ENCODE peak calls at places on chromosomes 5 and 9, in four cellular contexts. R is lower lobe of right lung, D is pancreas, Q is tibial artery. B is an unnamed sample.

GRCh38 chr5:160251406-160252155 is 22.3 kb downstream of the FABP6 start:
- DNase-seq in R (no peak), D (no peak), Q (no peak), B (no peak)

GRCh38 chr9:89427621-89428221 is 70.2 kb downstream of the SEMA4D start:
- DNase-seq in R (no peak), D (no peak), Q (no peak), B (no peak)

GRCh38 chr5:160021818-160022446 is 13.0 kb downstream of the TTC1 start:
- DNase-seq in R (no peak), D (peak), Q (peak), B (no peak)

GRCh38 chr5:120545007-120545406 is 80.9 kb downstream of the PRR16 start:
- DNase-seq in R (no peak), D (no peak), Q (no peak), B (no peak)

GRCh38 chr5:41218929-41219328 is 5.6 kb upstream of the C6 start:
- DNase-seq in R (no peak), D (no peak), Q (no peak), B (no peak)

GRCh38 chr5:163968651-163969050 is 463.2 kb downstream of the MAT2B start:
- DNase-seq in R (no peak), D (no peak), Q (no peak), B (no peak)

GRCh38 chr5:175516933-175517823 is 38.8 kb downstream of the SFXN1 start:
- DNase-seq in R (no peak), D (no peak), Q (no peak), B (no peak)

GRCh38 chr9:112166176-112167140 is 8.6 kb downstream of the SUSD1 start:
- DNase-seq in R (no peak), D (no peak), Q (no peak), B (no peak)

GRCh38 chr5:73968246-73968645 is 342.2 kb downstream of the ARHGEF28 start:
- DNase-seq in R (no peak), D (no peak), Q (no peak), B (no peak)

GRCh38 chr9:95447660-95448420 is 68.9 kb downstream of the PTCH1 start:
- DNase-seq in R (no peak), D (no peak), Q (no peak), B (no peak)

GRCh38 chr5:131671409-131671808 is 36.4 kb upstream of the RAPGEF6 start:
- DNase-seq in R (no peak), D (no peak), Q (no peak), B (no peak)

GRCh38 chr5:65961644-65962043 is 35.3 kb downstream of the ERBIN start:
- DNase-seq in R (no peak), D (no peak), Q (no peak), B (no peak)

GRCh38 chr9:95139121-95139520 is 178.4 kb downstream of the FANCC start:
- DNase-seq in R (no peak), D (no peak), Q (no peak), B (no peak)

GRCh38 chr5:141477815-141478214 is 2.0 kb downstream of the PCDHGC3 start:
- DNase-seq in R (no peak), D (no peak), Q (no peak), B (no peak)

GRCh38 chr5:135332519-135333150 is 66.4 kb downstream of the MACROH2A1 start:
- DNase-seq in R (no peak), D (no peak), Q (no peak), B (no peak)

GRCh38 chr9:96006296-96006890 is 130.9 kb downstream of the ERCC6L2 start:
- DNase-seq in R (no peak), D (no peak), Q (no peak), B (no peak)

GRCh38 chr5:26700759-26701384 is 337.5 kb downstream of the CDH9 start:
- DNase-seq in R (no peak), D (no peak), Q (no peak), B (no peak)

GRCh38 chr5:169637856-169638190 is 748 bp downstream of the DOCK2 start:
- DNase-seq in R (peak), D (no peak), Q (no peak), B (no peak)

GRCh38 chr5:30183736-30184135 is 1009.8 kb upstream of the CDH6 start:
- DNase-seq in R (no peak), D (no peak), Q (no peak), B (no peak)

GRCh38 chr5:5126444-5126843 is 13.7 kb upstream of the ADAMTS16 start:
- DNase-seq in R (no peak), D (no peak), Q (no peak), B (no peak)

GRCh38 chr9:94650924-94651323 is 11.6 kb upstream of the FBP1 start:
- DNase-seq in R (no peak), D (no peak), Q (no peak), B (no peak)

GRCh38 chr5:11733840-11734192 is 170.4 kb downstream of the CTNND2 start:
- DNase-seq in R (no peak), D (no peak), Q (no peak), B (no peak)
- H3K27ac ChIP-seq in R (no peak), D (no peak), Q (no peak), B (no peak)

GRCh38 chr5:92559331-92559730 is 1021.7 kb downstream of the NR2F1-AS1 start:
- DNase-seq in R (no peak), D (no peak), Q (no peak), B (no peak)
- H3K27ac ChIP-seq in R (no peak), D (no peak), Q (no peak), B (no peak)

DNA sequence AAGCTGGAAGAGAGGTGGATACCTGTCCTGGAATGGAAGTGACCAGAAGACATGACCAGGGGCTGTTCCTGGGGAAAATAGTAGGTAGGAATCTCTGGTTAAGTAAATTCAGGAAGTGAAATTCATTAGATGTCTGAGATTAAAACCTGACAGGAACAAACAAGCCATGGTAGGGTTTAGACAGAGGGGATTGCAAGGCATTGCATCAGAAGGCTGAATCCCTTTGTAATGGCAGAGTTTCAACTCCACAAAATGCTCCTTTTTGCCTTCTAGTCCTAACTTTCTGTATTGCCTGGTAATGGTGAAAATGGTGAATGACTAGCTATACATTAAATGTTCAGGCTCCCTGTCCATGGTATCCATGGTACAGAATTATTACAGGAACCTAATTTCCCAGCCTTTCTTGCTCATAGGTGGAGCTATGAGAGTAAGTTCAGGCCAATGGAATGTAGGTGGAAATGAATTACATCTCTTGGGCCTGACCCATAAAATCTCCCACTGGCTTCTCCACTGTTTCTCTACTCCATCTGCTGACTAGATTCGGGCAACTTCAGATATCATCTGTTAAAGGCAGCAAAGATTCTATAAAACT is 113.4 kb upstream of the CNTLN start:
- DNase-seq in R (no peak), D (no peak), Q (no peak), B (no peak)
- H3K27ac ChIP-seq in R (no peak), D (no peak), Q (no peak), B (no peak)

DNA sequence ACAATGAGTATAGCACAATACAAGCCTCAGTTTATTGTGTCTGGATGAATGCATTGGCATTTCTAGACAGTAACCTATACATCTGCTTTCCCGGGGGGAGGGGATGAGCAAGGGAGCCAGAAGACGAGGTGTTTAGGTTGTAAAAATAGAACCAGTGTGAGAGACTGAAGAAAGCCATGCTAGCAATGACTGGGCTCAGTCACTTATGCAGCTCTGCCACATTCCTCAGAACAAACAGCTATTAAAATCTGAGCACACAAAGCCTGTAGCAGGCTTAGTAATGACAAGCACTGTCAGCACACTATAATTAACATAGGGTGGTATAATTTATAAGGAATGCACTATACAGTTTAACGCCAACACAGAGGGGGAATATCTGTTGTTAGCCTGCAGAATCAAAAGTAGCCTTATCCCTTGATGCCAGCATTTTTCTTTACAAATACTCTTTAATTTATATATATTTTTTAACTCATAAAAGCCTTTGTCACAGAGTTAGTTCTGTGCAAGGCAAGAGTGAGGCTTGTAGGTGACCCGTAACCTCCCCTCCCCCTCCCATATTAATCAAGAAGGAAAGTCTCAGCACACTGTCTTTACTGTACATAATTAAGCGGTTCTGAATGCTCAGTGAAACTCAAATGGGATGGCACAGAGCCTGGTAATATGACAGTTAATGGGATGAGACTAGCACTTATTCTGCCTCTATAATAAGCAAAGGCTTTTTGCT is 295.4 kb downstream of the CSNK1G3 start:
- DNase-seq in R (no peak), D (no peak), Q (no peak), B (no peak)
- H3K27ac ChIP-seq in R (no peak), D (no peak), Q (no peak), B (peak)

DNA sequence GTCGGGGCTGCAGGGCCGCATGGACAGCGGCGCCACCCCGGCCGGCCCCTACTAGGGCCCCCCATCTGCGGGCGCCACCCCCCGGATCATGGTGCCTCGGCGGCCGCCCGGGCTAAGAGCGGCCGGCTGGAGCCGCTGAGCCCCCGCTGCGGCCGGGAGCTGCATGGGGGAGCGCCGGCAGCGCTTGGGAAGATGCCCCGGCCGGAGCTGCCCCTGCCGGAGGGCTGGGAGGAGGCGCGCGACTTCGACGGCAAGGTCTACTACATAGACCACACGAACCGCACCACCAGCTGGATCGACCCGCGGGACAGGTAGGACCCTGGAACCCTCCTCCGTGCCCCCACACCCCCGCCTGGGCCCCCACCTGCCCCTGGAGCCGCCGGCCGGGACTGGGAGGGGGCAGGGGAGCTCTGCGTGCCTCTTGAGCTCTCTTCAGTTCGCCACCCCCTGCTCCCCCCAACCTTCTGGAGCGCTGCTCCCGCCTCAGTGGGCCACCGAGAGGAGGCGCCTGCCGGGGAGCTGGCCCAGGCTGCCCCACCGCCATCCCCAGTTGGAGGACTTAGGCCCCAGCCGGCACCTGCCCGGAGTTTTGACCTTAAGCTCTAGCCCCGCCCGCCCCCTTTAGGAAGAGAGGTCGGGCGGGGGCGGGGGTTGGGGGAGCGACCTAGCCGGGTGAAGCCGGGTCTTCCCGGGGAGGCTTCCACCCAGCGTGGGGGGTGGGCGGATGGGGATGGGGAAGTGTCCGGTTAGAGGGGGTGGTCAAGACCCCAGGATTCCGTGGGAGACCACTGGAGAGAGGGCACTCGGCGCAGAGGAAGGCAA is 727 bp downstream of the WWC1 start:
- DNase-seq in R (no peak), D (no peak), Q (no peak), B (no peak)
- H3K27ac ChIP-seq in R (peak), D (peak), Q (no peak), B (no peak)

B was measured in substantia nigra.